ENCODE peak calls at places on chromosome 7, in ten cellular contexts. P is EH, Y is K562, G is pancreas, D is psoas muscle, E is GM03348, T is adrenal gland, Q is RKO, M is M059J, H is SK-N-SH. V is an unnamed sample.

GRCh38 chr7:105989686-105990085 is 26.6 kb downstream of the CDHR3 start:
- DNase-seq in G (no peak), T (no peak), M (no peak), E (no peak), D (no peak), Y (no peak), H (no peak), Q (no peak), P (no peak), V (no peak)

GRCh38 chr7:24576171-24577052 is 3.2 kb downstream of the PALS2 start:
- DNase-seq in T (no peak), G (no peak), Y (peak), D (no peak), E (peak), P (peak), H (peak), Q (peak), M (peak), V (peak)

GRCh38 chr7:137923380-137923779 is 76.6 kb upstream of the DGKI start:
- DNase-seq in T (no peak), E (peak), M (peak), D (no peak), Y (no peak), P (peak), H (no peak), G (no peak), Q (peak), V (peak)

GRCh38 chr7:28550580-28551205 is 138.4 kb downstream of the CREB5 start:
- DNase-seq in G (no peak), P (no peak), T (no peak), M (no peak), D (no peak), E (no peak), H (no peak), Y (no peak), Q (no peak), V (no peak)

GRCh38 chr7:44281811-44282600 is 43.4 kb downstream of the CAMK2B start:
- DNase-seq in Q (no peak), D (peak), Y (no peak), T (peak), G (no peak), M (no peak), E (no peak), P (no peak), H (peak), V (no peak)

GRCh38 chr7:48242846-48243245 is 71.6 kb downstream of the ABCA13 start:
- DNase-seq in T (no peak), Y (no peak), Q (no peak), E (no peak), P (no peak), M (no peak), D (no peak), H (no peak), G (no peak), V (no peak)

GRCh38 chr7:50155755-50156154 is 62.7 kb upstream of the ZPBP start:
- DNase-seq in T (no peak), Y (no peak), G (no peak), Q (no peak), H (no peak), D (no peak), P (no peak), M (no peak), E (no peak), V (no peak)

GRCh38 chr7:98551541-98552273 is 65.4 kb upstream of the NPTX2 start:
- DNase-seq in M (no peak), H (no peak), T (no peak), E (no peak), Y (no peak), D (no peak), G (no peak), P (no peak), Q (no peak), V (no peak)

GRCh38 chr7:134750083-134751062 is 29.1 kb upstream of the CALD1 start:
- DNase-seq in P (peak), E (peak), G (peak), D (no peak), M (peak), Q (no peak), H (peak), Y (peak), T (peak), V (peak)

GRCh38 chr7:150722403-150723065 is 6.1 kb downstream of the GIMAP1 start:
- DNase-seq in G (no peak), D (no peak), M (peak), E (no peak), H (no peak), Q (no peak), P (no peak), T (no peak), Y (no peak), V (no peak)

GRCh38 chr7:105678811-105679495 is 97.7 kb upstream of the EFCAB10 start:
- DNase-seq in H (no peak), G (peak), Y (peak), D (peak), Q (no peak), P (no peak), T (peak), M (no peak), E (peak), V (peak)

GRCh38 chr7:18724311-18724710 is 228.8 kb downstream of the HDAC9 start:
- DNase-seq in M (peak), T (no peak), Y (no peak), H (no peak), E (no peak), P (no peak), G (no peak), Q (peak), D (no peak), V (peak)

GRCh38 chr7:74305987-74306736 is 17.0 kb downstream of the CLIP2 start:
- DNase-seq in H (peak), P (no peak), E (no peak), T (no peak), G (no peak), Y (no peak), M (no peak), Q (no peak), D (no peak), V (no peak)

GRCh38 chr7:84389242-84389641 is 194.7 kb upstream of the SEMA3A start:
- DNase-seq in Y (no peak), H (no peak), E (no peak), T (no peak), D (no peak), Q (no peak), G (no peak), M (no peak), P (no peak), V (no peak)

GRCh38 chr7:115346685-115347084 is 424.8 kb downstream of the MDFIC start:
- DNase-seq in E (no peak), H (no peak), D (no peak), P (peak), M (no peak), Y (no peak), T (no peak), Q (no peak), G (no peak), V (peak)

GRCh38 chr7:40887099-40887498 is 752.3 kb downstream of the SUGCT start:
- DNase-seq in M (peak), Q (no peak), H (no peak), D (no peak), Y (no peak), E (peak), P (peak), G (no peak), T (no peak), V (peak)

GRCh38 chr7:91945476-91945875 is 4.8 kb downstream of the AKAP9 start:
- DNase-seq in E (peak), H (no peak), Q (peak), G (no peak), T (peak), D (no peak), M (peak), Y (no peak), P (peak), V (peak)

GRCh38 chr7:106692450-106693051 is 31.6 kb upstream of the CCDC71L start:
- DNase-seq in M (no peak), Y (no peak), E (no peak), G (no peak), T (no peak), H (no peak), Q (no peak), P (no peak), D (no peak), V (no peak)

GRCh38 chr7:34354906-34355305 is 303.1 kb upstream of the NPSR1 start:
- DNase-seq in Q (no peak), G (no peak), M (peak), D (no peak), E (peak), P (peak), H (no peak), Y (no peak), T (no peak), V (peak)

GRCh38 chr7:101782886-101783285 is 34.5 kb upstream of the CUX1 start:
- DNase-seq in Y (no peak), G (no peak), E (no peak), M (no peak), Q (no peak), H (no peak), D (no peak), T (no peak), P (no peak), V (no peak)

GRCh38 chr7:4147931-4148620 is 534.0 kb upstream of the FOXK1 start:
- DNase-seq in M (no peak), H (no peak), G (no peak), Y (no peak), Q (no peak), E (no peak), D (no peak), T (no peak), P (no peak), V (no peak)

GRCh38 chr7:81692146-81692905 is 77.5 kb downstream of the HGF start:
- DNase-seq in H (no peak), Y (no peak), G (no peak), E (no peak), Q (peak), T (no peak), M (peak), P (peak), D (no peak), V (no peak)

GRCh38 chr7:29106128-29106988 is 40.0 kb downstream of the CPVL start:
- DNase-seq in T (no peak), H (peak), P (peak), G (no peak), E (peak), Y (no peak), M (peak), D (peak), Q (peak), V (peak)

GRCh38 chr7:106448992-106449859 is 164.4 kb upstream of the NAMPT start:
- DNase-seq in H (no peak), T (no peak), Q (no peak), G (no peak), D (no peak), P (peak), M (no peak), Y (peak), E (no peak), V (no peak)

GRCh38 chr7:91517408-91517807 is 253.2 kb downstream of the FZD1 start:
- DNase-seq in P (no peak), D (no peak), Q (no peak), G (no peak), H (no peak), M (peak), T (no peak), E (no peak), Y (no peak), V (no peak)

GRCh38 chr7:26648429-26649015 is 215.9 kb downstream of the SKAP2 start:
- DNase-seq in H (no peak), D (no peak), E (peak), Q (peak), P (peak), Y (no peak), M (peak), T (no peak), G (no peak), V (peak)

GRCh38 chr7:108248821-108249220 is 118.7 kb upstream of the LAMB4 start:
- DNase-seq in E (no peak), D (no peak), M (no peak), Q (no peak), Y (no peak), P (no peak), H (no peak), T (no peak), G (no peak), V (no peak)

GRCh38 chr7:111985802-111986201 is 220.4 kb downstream of the DOCK4 start:
- DNase-seq in Q (no peak), P (no peak), T (no peak), D (no peak), E (no peak), G (no peak), Y (no peak), H (no peak), M (no peak), V (no peak)

GRCh38 chr7:68074242-68074641 is 1077.6 kb downstream of the TYW1 start:
- DNase-seq in G (no peak), Q (no peak), Y (no peak), H (no peak), E (no peak), P (no peak), M (peak), T (no peak), D (no peak), V (no peak)

GRCh38 chr7:142611566-142612250 is 137.6 kb upstream of the PRSS1 start:
- DNase-seq in E (no peak), M (no peak), G (no peak), D (no peak), H (peak), Q (no peak), T (no peak), P (peak), Y (no peak), V (peak)

GRCh38 chr7:150382123-150382843 is 3.2 kb downstream of the ZNF775 start:
- DNase-seq in Q (no peak), G (no peak), Y (no peak), P (no peak), M (no peak), D (no peak), H (no peak), E (no peak), T (no peak), V (no peak)

GRCh38 chr7:79778786-79779382 is 325.4 kb upstream of the MAGI2 start:
- DNase-seq in G (no peak), T (no peak), Q (no peak), P (peak), M (peak), D (no peak), E (peak), H (no peak), Y (no peak), V (peak)

GRCh38 chr7:158497627-158498026 is 90.0 kb downstream of the PTPRN2 start:
- DNase-seq in D (no peak), H (no peak), Y (no peak), M (no peak), G (no peak), E (no peak), P (no peak), Q (no peak), T (no peak), V (no peak)

GRCh38 chr7:132291446-132291845 is 284.8 kb downstream of the PLXNA4 start:
- DNase-seq in G (no peak), H (no peak), Y (no peak), T (no peak), Q (no peak), D (no peak), M (peak), E (no peak), P (no peak), V (no peak)

GRCh38 chr7:29236071-29236580 is 41.6 kb downstream of the CHN2 start:
- DNase-seq in D (no peak), Y (no peak), M (no peak), H (no peak), T (no peak), P (no peak), Q (no peak), G (no peak), E (no peak), V (no peak)

V was measured in AG10803.